ENCODE peak calls at places on chromosomes 5 and 9, in six cellular contexts. B is MM.1S, H is GM23248, S is HCT116, C is neural progenitor cell, X is hepatocyte. T is an unnamed sample.

GRCh38 chr5:144230806-144231205 is 60.1 kb downstream of the KCTD16 start:
- DNase-seq in B (no peak), H (no peak), S (no peak), C (no peak), X (no peak), T (no peak)

GRCh38 chr9:17491780-17492179 is 87.1 kb upstream of the SH3GL2 start:
- DNase-seq in B (no peak), H (no peak), S (no peak), C (no peak), X (no peak), T (no peak)

GRCh38 chr5:52684056-52684455 is 103.7 kb upstream of the ITGA1 start:
- DNase-seq in B (no peak), H (peak; percentile 14), S (no peak), C (no peak), X (no peak), T (no peak)

GRCh38 chr5:123207852-123208251 is 118.8 kb downstream of the PRDM6 start:
- DNase-seq in B (no peak), H (no peak), S (no peak), C (no peak), X (no peak), T (no peak)

GRCh38 chr9:116543731-116544400 is 143.2 kb upstream of the TRIM32 start:
- DNase-seq in B (no peak), H (peak; percentile 92), S (no peak), C (no peak), X (no peak), T (no peak)

GRCh38 chr5:112907166-112907611 is 14.8 kb downstream of the REEP5 start:
- DNase-seq in B (no peak), H (no peak), S (no peak), C (no peak), X (no peak), T (no peak)

GRCh38 chr5:37730896-37731455 is 108.9 kb downstream of the GDNF start:
- DNase-seq in B (no peak), H (no peak), S (no peak), C (no peak), X (no peak), T (no peak)

GRCh38 chr9:26746357-26747072 is 146.1 kb downstream of the CAAP1 start:
- DNase-seq in B (peak; percentile 70), H (peak; percentile 28), S (peak; percentile 41), C (no peak), X (peak; percentile 61), T (peak; percentile 79)

GRCh38 chr9:130901498-130902203 is 5.0 kb upstream of the QRFP start:
- DNase-seq in B (no peak), H (peak; percentile 77), S (no peak), C (no peak), X (no peak), T (no peak)

GRCh38 chr5:96292582-96293247 is 140.3 kb downstream of the PCSK1 start:
- DNase-seq in B (no peak), H (no peak), S (no peak), C (no peak), X (no peak), T (no peak)

GRCh38 chr5:78896128-78896527 is 89.0 kb downstream of the ARSB start:
- DNase-seq in B (no peak), H (peak; percentile 88), S (no peak), C (no peak), X (no peak), T (peak; percentile 20)

GRCh38 chr5:142794527-142794926 is 24.4 kb downstream of the ARHGAP26 start:
- DNase-seq in B (no peak), H (no peak), S (no peak), C (no peak), X (no peak), T (no peak)

GRCh38 chr9:113590389-113590788 is 126.9 kb downstream of the RGS3 start:
- DNase-seq in B (no peak), H (no peak), S (no peak), C (no peak), X (no peak), T (no peak)

GRCh38 chr9:35114113-35114847 is 1.4 kb downstream of the ATOSB start:
- DNase-seq in B (peak; percentile 83), H (peak; percentile 98), S (peak; percentile 51), C (peak; percentile 98), X (peak; percentile 94), T (peak; percentile 66)

GRCh38 chr9:87337335-87338074 is 160.2 kb upstream of the DAPK1 start:
- DNase-seq in B (no peak), H (peak; percentile 28), S (no peak), C (peak; percentile 47), X (peak; percentile 19), T (no peak)

GRCh38 chr5:24110019-24110615 is 534.7 kb downstream of the CDH10 start:
- DNase-seq in B (peak; percentile 40), H (peak; percentile 61), S (no peak), C (peak; percentile 31), X (peak; percentile 18), T (peak; percentile 72)

GRCh38 chr9:112043423-112043822 is 131.7 kb downstream of the SUSD1 start:
- DNase-seq in B (no peak), H (peak; percentile 32), S (no peak), C (no peak), X (no peak), T (no peak)

GRCh38 chr9:81289622-81290021 is 399.7 kb downstream of the TLE1 start:
- DNase-seq in B (peak; percentile 63), H (no peak), S (no peak), C (no peak), X (no peak), T (no peak)

GRCh38 chr9:79233542-79233941 is 338.2 kb upstream of the TLE4 start:
- DNase-seq in B (peak; percentile 18), H (peak; percentile 61), S (peak; percentile 22), C (peak; percentile 24), X (peak; percentile 32), T (peak; percentile 50)

GRCh38 chr5:169649486-169649885 is 12.4 kb downstream of the DOCK2 start:
- DNase-seq in B (no peak), H (peak; percentile 28), S (no peak), C (no peak), X (no peak), T (no peak)

GRCh38 chr9:129330711-129331279 is 152.7 kb upstream of the IER5L start:
- DNase-seq in B (no peak), H (peak; percentile 62), S (peak; percentile 68), C (no peak), X (no peak), T (no peak)

GRCh38 chr9:101449071-101449721 is 13.6 kb upstream of the ALDOB start:
- DNase-seq in B (peak; percentile 88), H (peak; percentile 86), S (peak; percentile 83), C (peak; percentile 91), X (peak; percentile 90), T (peak; percentile 66)

GRCh38 chr9:18404482-18405029 is 69.4 kb upstream of the ADAMTSL1 start:
- DNase-seq in B (no peak), H (no peak), S (no peak), C (no peak), X (no peak), T (no peak)

GRCh38 chr9:85610074-85610855 is 131.5 kb downstream of the AGTPBP1 start:
- DNase-seq in B (peak; percentile 82), H (peak; percentile 78), S (peak; percentile 51), C (peak; percentile 76), X (peak; percentile 81), T (peak; percentile 73)

GRCh38 chr9:134630393-134630790 is 11.2 kb upstream of the COL5A1 start:
- DNase-seq in B (no peak), H (no peak), S (no peak), C (no peak), X (no peak), T (no peak)

DNA sequence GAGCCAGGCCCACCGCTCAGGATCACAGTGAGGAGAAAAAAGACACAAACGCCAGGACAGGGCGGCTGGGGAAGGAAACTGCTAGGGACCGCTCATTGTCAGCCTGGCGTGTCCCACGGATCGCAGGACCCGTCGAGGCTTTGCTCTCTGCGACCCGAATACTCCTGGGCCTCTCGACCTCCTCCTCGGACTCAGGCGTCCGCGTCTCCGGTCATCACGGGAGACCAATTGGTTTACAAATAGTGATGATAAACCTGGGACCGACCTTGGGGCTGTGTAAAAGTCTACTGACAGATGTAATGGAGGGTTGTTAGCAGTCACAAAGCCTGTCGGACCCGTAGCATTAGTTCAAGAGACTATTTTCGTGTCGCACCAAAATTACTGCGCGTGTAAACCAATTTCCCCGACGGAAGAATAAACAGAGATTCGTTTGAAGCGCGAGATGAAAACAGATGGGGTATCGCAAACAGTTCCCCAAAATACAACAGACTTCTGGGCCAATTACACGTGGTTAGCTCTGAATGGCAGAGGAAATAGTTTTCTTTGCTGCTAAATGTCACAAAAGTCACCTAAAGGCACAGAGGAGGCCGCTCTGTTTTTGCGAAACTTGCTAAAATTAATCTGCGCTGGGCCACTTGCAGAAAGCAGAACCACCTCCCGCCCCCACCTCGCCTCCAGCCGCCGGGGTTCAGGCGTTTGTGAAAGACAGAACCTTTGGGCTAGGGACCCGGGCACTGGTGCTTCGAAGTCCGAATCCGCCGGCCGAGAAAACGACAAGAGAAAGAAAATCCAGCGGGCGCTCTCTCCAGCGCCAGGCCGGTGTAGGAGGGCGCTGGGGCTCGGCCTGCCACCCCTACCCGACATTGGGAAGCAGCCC is 67.6 kb downstream of the FOXD1 start:
- DNase-seq in B (no peak), H (no peak), S (no peak), C (no peak), X (no peak), T (no peak)
- H3K27me3 ChIP-seq in B (no peaks in the 10 kb centered on the region), H (no peaks in the 10 kb centered on the region), S (no peaks in the 10 kb centered on the region), C (no peaks in the 10 kb centered on the region), X (no peaks in the 10 kb centered on the region), T (no peaks in the 10 kb centered on the region)

GRCh38 chr9:106731910-106732309 is 131.1 kb upstream of the ZNF462 start:
- DNase-seq in B (no peak), H (no peak), S (no peak), C (peak; percentile 5), X (no peak), T (no peak)
- TF ChIP-seq EZH2phosphoT487 in B (no peak), H (no peak), S (no peak), C (no peak), X (no peak), T (no peak)

GRCh38 chr9:91536211-91536691 is 112.6 kb upstream of the NFIL3 start:
- DNase-seq in B (no peak), H (peak; percentile 90), S (peak; percentile 31), C (no peak), X (peak; percentile 83), T (peak; percentile 90)
- TF ChIP-seq EZH2 in B (no peak), H (no peak), S (no peak), C (no peak), X (no peak), T (no peak)

GRCh38 chr9:126618590-126619335 is 5.0 kb downstream of the LMX1B start:
- DNase-seq in B (no peak), H (no peak), S (no peak), C (peak; percentile 69), X (no peak), T (no peak)
- H3K27me3 ChIP-seq in B (peaks cover 93% of the 10 kb centered on the region), H (peaks cover 45% of the 10 kb centered on the region), S (no peaks in the 10 kb centered on the region), C (peaks cover 99% of the 10 kb centered on the region), X (peaks cover 94% of the 10 kb centered on the region), T (peaks cover under 1% of the 10 kb centered on the region)

DNA sequence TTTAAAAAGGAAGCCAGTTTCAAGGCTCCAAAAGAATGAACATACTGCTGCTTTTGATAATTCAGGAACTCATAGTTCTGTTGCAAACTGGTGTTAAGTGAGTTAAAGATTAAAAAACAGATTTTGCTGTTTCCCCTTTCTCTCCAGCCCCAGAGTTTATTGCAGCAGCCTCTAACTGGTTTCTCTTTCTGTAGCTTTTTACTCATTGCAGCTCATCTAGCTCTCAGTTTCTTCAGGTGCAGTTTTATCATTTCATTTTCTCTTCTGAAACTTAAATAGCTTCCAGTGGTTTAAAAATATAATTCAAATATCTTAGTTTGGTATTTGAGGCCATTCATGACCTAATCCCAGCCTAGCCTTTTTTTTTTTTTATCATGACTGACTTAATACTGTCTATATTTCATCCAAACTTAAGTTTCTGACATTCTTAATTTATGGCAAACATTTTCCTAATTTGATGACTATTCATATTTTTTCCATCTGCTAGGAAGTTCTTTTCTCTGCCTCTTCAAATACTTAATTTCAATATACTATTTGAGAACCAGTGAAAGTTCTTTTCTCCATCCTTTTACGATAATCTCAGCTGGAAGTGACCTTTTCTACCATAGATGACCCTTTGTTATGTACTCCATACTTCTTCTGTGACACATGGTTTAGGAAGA is 252.7 kb upstream of the GRIA1 start:
- DNase-seq in B (peak; percentile 60), H (no peak), S (no peak), C (no peak), X (no peak), T (no peak)
- TF ChIP-seq EZH2phosphoT487 in B (no peak), H (no peak), S (no peak), C (no peak), X (no peak), T (no peak)

T was measured in PC-3.